ENCODE peak calls at places on chromosome 11, in nine cellular contexts. A is effector memory CD4-positive, alpha-beta T cell; R is activated CD4-positive, alpha-beta T cell treated with anti-CD3 and anti-CD28 coated beads, Interleukin-2, amount 50 U/mL, for 1 hour; F is foreskin fibroblast; U is GF-D8; G is neural progenitor cell; M is activated naive CD4-positive, alpha-beta T cell; O is HFF-Myc; V is NCI-H1092 treated with DMSO at 0.1 percent for 48 hours. T is an unnamed sample.
A peak's percentile ranks its signal among the peaks of the same experiment; 100 is the strongest.

GRCh38 chr11:614583-615452 is 932 bp downstream of the IRF7 start:
- DNase-seq in R (no peak), V (no peak), G (peak; percentile 16), M (no peak), U (no peak), F (no peak), A (no peak), O (no peak), T (no peak)

GRCh38 chr11:65920035-65920802 is 993 bp downstream of the DRAP1 start:
- DNase-seq in G (no peak), U (no peak), M (no peak), F (no peak), R (no peak), V (no peak), O (no peak), A (no peak), T (no peak)

GRCh38 chr11:82754410-82754809 is 20.7 kb upstream of the FAM181B start:
- DNase-seq in V (no peak), F (no peak), A (no peak), U (no peak), R (no peak), G (no peak), O (no peak), M (no peak), T (no peak)

GRCh38 chr11:120432056-120433018 is 79.2 kb upstream of the GRIK4 start:
- DNase-seq in R (no peak), G (no peak), U (no peak), V (no peak), M (no peak), A (no peak), O (peak; percentile 98), F (peak; percentile 96), T (peak; percentile 96)

GRCh38 chr11:68527585-68527984 is 67.0 kb downstream of the PPP6R3 start:
- DNase-seq in V (no peak), A (no peak), O (no peak), F (no peak), M (no peak), G (peak; percentile 21), U (no peak), R (no peak), T (no peak)

GRCh38 chr11:27416568-27417176 is 53.7 kb upstream of the CCDC34 start:
- DNase-seq in U (no peak), G (no peak), A (no peak), R (no peak), O (no peak), F (no peak), M (no peak), V (peak; percentile 40), T (no peak)

GRCh38 chr11:106997241-106997640 is 21.0 kb downstream of the GUCY1A2 start:
- DNase-seq in A (no peak), F (no peak), M (no peak), V (no peak), G (no peak), O (no peak), U (no peak), R (no peak), T (no peak)

GRCh38 chr11:74686792-74687191 is 44.4 kb downstream of the CHRDL2 start:
- DNase-seq in R (no peak), F (no peak), U (no peak), M (no peak), V (no peak), G (no peak), A (no peak), O (no peak), T (peak; percentile 49)

GRCh38 chr11:92675303-92675702 is 294.1 kb upstream of the MTNR1B start:
- DNase-seq in V (peak; percentile 34), M (no peak), U (no peak), R (no peak), A (no peak), O (no peak), G (no peak), F (no peak), T (no peak)

GRCh38 chr11:102446606-102447005 is 6.0 kb downstream of the TMEM123 start:
- DNase-seq in A (no peak), V (no peak), G (no peak), R (no peak), U (no peak), M (no peak), F (peak; percentile 58), O (no peak), T (peak; percentile 24)

GRCh38 chr11:134235399-134235798 is 10.9 kb downstream of the VPS26B start:
- DNase-seq in A (no peak), U (no peak), M (no peak), R (no peak), V (no peak), F (no peak), G (no peak), O (no peak), T (no peak)

GRCh38 chr11:69313992-69314391 is 20.0 kb downstream of the MYEOV start:
- DNase-seq in O (no peak), F (no peak), R (no peak), V (no peak), A (no peak), G (no peak), M (no peak), U (no peak), T (no peak)

GRCh38 chr11:10900686-10901415 is 43.0 kb upstream of the ZBED5 start:
- DNase-seq in A (no peak), U (no peak), V (no peak), O (no peak), G (no peak), R (no peak), F (no peak), M (no peak), T (no peak)

GRCh38 chr11:99015634-99016454 is 4.9 kb upstream of the CNTN5 start:
- DNase-seq in G (peak; percentile 67), A (no peak), V (peak; percentile 76), M (no peak), F (peak; percentile 4), R (no peak), U (no peak), O (peak; percentile 7), T (no peak)

GRCh38 chr11:94871491-94872185 is 101.7 kb downstream of the CWC15 start:
- DNase-seq in V (no peak), F (no peak), G (no peak), A (no peak), R (no peak), O (no peak), U (no peak), M (no peak), T (no peak)

GRCh38 chr11:110249066-110249465 is 47.3 kb downstream of the RDX start:
- DNase-seq in F (no peak), R (no peak), O (no peak), G (no peak), M (no peak), A (no peak), V (no peak), U (no peak), T (no peak)

GRCh38 chr11:98194611-98195010 is 826.1 kb upstream of the CNTN5 start:
- DNase-seq in M (no peak), O (no peak), U (no peak), V (no peak), F (no peak), A (no peak), R (no peak), G (no peak), T (no peak)

GRCh38 chr11:91163619-91164451 is 941.0 kb upstream of the CHORDC1 start:
- DNase-seq in R (no peak), O (no peak), F (peak; percentile 23), A (no peak), V (no peak), U (no peak), M (no peak), G (no peak), T (no peak)

GRCh38 chr11:134365011-134365925 is 33.5 kb downstream of the GLB1L2 start:
- DNase-seq in G (no peak), M (no peak), F (no peak), O (no peak), R (no peak), A (no peak), U (no peak), V (no peak), T (no peak)

GRCh38 chr11:8382436-8383053 is 118.9 kb upstream of the LMO1 start:
- DNase-seq in F (peak; percentile 20), U (no peak), A (no peak), O (no peak), M (no peak), V (no peak), R (no peak), G (no peak), T (peak; percentile 16)

GRCh38 chr11:2096001-2096918 is 42.9 kb downstream of the IGF2 start:
- DNase-seq in R (no peak), G (no peak), M (no peak), V (no peak), F (peak; percentile 42), A (no peak), O (no peak), U (no peak), T (no peak)

GRCh38 chr11:122882809-122883681 is 486 bp downstream of the JHY start:
- DNase-seq in G (peak; percentile 80), R (peak; percentile 55), A (peak; percentile 33), U (no peak), O (no peak), F (peak; percentile 39), M (peak; percentile 12), V (peak; percentile 90), T (peak; percentile 50)

GRCh38 chr11:70642301-70642700 is 244.0 kb downstream of the CTTN start:
- DNase-seq in F (no peak), V (no peak), A (no peak), M (no peak), O (no peak), U (no peak), G (no peak), R (no peak), T (no peak)

GRCh38 chr11:121777056-121777455 is 324.3 kb upstream of the SORL1-AS1 start:
- DNase-seq in V (no peak), A (no peak), R (no peak), F (no peak), G (no peak), O (no peak), U (no peak), M (no peak), T (no peak)

GRCh38 chr11:78532991-78533861 is 41.4 kb downstream of the NARS2 start:
- DNase-seq in V (no peak), A (no peak), U (no peak), M (no peak), F (no peak), G (no peak), R (no peak), O (no peak), T (no peak)

GRCh38 chr11:132115454-132115853 is 745.0 kb downstream of the NTM start:
- DNase-seq in O (no peak), G (no peak), M (no peak), U (no peak), V (no peak), F (no peak), R (no peak), A (no peak), T (no peak)

GRCh38 chr11:60111793-60112192 is 23.3 kb downstream of the MS4A2 start:
- DNase-seq in G (no peak), F (no peak), A (no peak), M (no peak), R (no peak), V (no peak), O (no peak), U (no peak), T (no peak)

GRCh38 chr11:14973621-14974020 is 1.5 kb upstream of the CALCA start:
- DNase-seq in M (no peak), A (no peak), O (no peak), V (no peak), R (peak; percentile 18), G (peak; percentile 65), U (no peak), F (no peak), T (no peak)

GRCh38 chr11:65314501-65315203 is at the start of gene CDC42EP2:
- DNase-seq in M (peak; percentile 46), O (no peak), F (peak; percentile 86), A (peak; percentile 69), R (peak; percentile 71), V (peak; percentile 37), G (peak; percentile 97), U (no peak), T (peak; percentile 80)